ENCODE peak calls at places on chromosomes 2 and 18, in eight cellular contexts. X is tibial artery, M is PC-3, V is uterus, C is OCI-LY7, E is GM23338, G is upper lobe of right lung, T is heart left ventricle. L is an unnamed sample.
A peak's percentile ranks its signal among the peaks of the same experiment; 100 is the strongest.

GRCh38 chr2:147551331-147551730 is 293.5 kb upstream of the ACVR2A start:
- DNase-seq in X (no peak), M (no peak), V (no peak), C (no peak), E (no peak), G (no peak), T (no peak), L (no peak)

GRCh38 chr2:1665761-1666505 is 78.4 kb downstream of the PXDN start:
- DNase-seq in X (no peak), M (no peak), V (no peak), C (no peak), E (no peak), G (no peak), T (no peak), L (peak; percentile 24)

GRCh38 chr18:75483662-75484061 is 56.2 kb upstream of the SMIM21 start:
- DNase-seq in X (no peak), M (no peak), V (no peak), C (no peak), E (peak; percentile 29), G (no peak), T (no peak), L (no peak)

GRCh38 chr2:2805263-2805662 is 474.2 kb upstream of the MYT1L start:
- DNase-seq in X (no peak), M (no peak), V (no peak), C (no peak), E (no peak), G (no peak), T (no peak), L (no peak)

GRCh38 chr2:8611712-8612111 is 70.1 kb upstream of the ID2 start:
- DNase-seq in X (no peak), M (no peak), V (no peak), C (no peak), E (no peak), G (no peak), T (no peak), L (no peak)

GRCh38 chr2:164542584-164543021 is 78.7 kb downstream of the GRB14 start:
- DNase-seq in X (no peak), M (peak; percentile 54), V (no peak), C (no peak), E (no peak), G (no peak), T (no peak), L (no peak)

GRCh38 chr2:75403991-75404428 is 156.7 kb downstream of the EVA1A start:
- DNase-seq in X (no peak), M (peak; percentile 76), V (no peak), C (peak; percentile 59), E (peak; percentile 82), G (no peak), T (no peak), L (no peak)

GRCh38 chr2:67970542-67970941 is 92.3 kb downstream of the C1D start:
- DNase-seq in X (no peak), M (no peak), V (no peak), C (no peak), E (no peak), G (no peak), T (no peak), L (no peak)

GRCh38 chr2:98465456-98466201 is 21.0 kb downstream of the INPP4A start:
- DNase-seq in X (no peak), M (peak; percentile 39), V (peak; percentile 37), C (no peak), E (no peak), G (peak; percentile 87), T (peak; percentile 75), L (no peak)

GRCh38 chr18:55013086-55013485 is 53.8 kb upstream of the CCDC68 start:
- DNase-seq in X (no peak), M (no peak), V (no peak), C (no peak), E (no peak), G (no peak), T (no peak), L (no peak)

GRCh38 chr2:235518317-235519090 is 24.7 kb downstream of the AGAP1 start:
- DNase-seq in X (no peak), M (peak; percentile 64), V (no peak), C (no peak), E (no peak), G (no peak), T (no peak), L (no peak)

GRCh38 chr2:37809525-37809924 is 115.6 kb upstream of the RMDN2 start:
- DNase-seq in X (peak; percentile 72), M (peak; percentile 79), V (peak; percentile 44), C (no peak), E (peak; percentile 66), G (no peak), T (peak; percentile 36), L (peak; percentile 72)

GRCh38 chr18:54776282-54776977 is 51.8 kb upstream of the RAB27B start:
- DNase-seq in X (no peak), M (peak; percentile 97), V (no peak), C (no peak), E (no peak), G (no peak), T (no peak), L (no peak)

GRCh38 chr2:69366-70344 is 23.4 kb upstream of the FAM110C start:
- DNase-seq in X (no peak), M (peak; percentile 61), V (no peak), C (no peak), E (peak; percentile 28), G (no peak), T (no peak), L (peak; percentile 52)

GRCh38 chr18:79400091-79400590 is 4.4 kb downstream of the NFATC1 start:
- DNase-seq in X (peak; percentile 86), M (peak; percentile 20), V (peak; percentile 75), C (peak; percentile 70), E (no peak), G (peak; percentile 86), T (peak; percentile 84), L (peak; percentile 86)

GRCh38 chr2:130920417-130921030 is 83.8 kb downstream of the ARHGEF4 start:
- DNase-seq in X (peak; percentile 75), M (peak; percentile 87), V (no peak), C (peak; percentile 38), E (peak; percentile 93), G (no peak), T (peak; percentile 46), L (peak; percentile 97)

GRCh38 chr18:54626779-54627178 is 35.7 kb downstream of the DYNAP start:
- DNase-seq in X (no peak), M (no peak), V (no peak), C (no peak), E (no peak), G (no peak), T (no peak), L (peak; percentile 51)

DNA sequence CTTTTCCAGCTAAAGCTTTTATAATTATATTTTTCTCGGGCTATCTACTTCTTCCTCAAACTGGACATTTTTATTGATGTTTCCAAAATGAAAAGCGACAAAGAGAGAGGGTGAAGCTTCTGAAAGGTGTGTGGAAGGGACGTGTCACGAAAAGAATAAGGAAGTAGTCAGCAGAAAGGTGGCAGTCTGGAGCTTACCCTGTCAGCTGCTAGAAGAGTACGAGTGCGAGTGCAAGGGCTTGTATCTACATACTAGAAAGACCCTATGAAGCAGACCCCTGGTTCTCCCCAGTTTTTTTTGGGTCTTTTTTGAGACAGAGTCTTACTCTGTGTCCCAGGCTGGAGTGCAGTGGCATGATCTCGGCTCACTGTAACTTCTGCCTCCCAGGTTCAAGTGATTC is 14.6 kb downstream of the FHL2 start:
- DNase-seq in X (peak; percentile 28), M (no peak), V (no peak), C (no peak), E (no peak), G (no peak), T (no peak), L (no peak)
- TF ChIP-seq CTCF in X (no peak), M (no peak), V (no peak), C (no peak), E (peak; percentile 28), G (no peak), T (no peak), L (peak; percentile 23)

GRCh38 chr2:102357975-102358374 is 2.4 kb downstream of the IL18R1 start:
- DNase-seq in X (no peak), M (no peak), V (no peak), C (no peak), E (no peak), G (no peak), T (no peak), L (no peak)
- H3K4me1 ChIP-seq in X (no peaks in the 10 kb centered on the region), M (peaks cover 9% of the 10 kb centered on the region), V (no peaks in the 10 kb centered on the region), C (no peaks in the 10 kb centered on the region), E (no peaks in the 10 kb centered on the region), G (no peaks in the 10 kb centered on the region), T (no peaks in the 10 kb centered on the region), L (no peaks in the 10 kb centered on the region)

GRCh38 chr18:77250926-77251729 is 1.5 kb downstream of the GALR1 start:
- DNase-seq in X (no peak), M (no peak), V (no peak), C (no peak), E (peak; percentile 74), G (no peak), T (no peak), L (peak; percentile 82)

GRCh38 chr18:77250501-77250925 is 865 bp downstream of the GALR1 start:
- DNase-seq in X (no peak), M (no peak), V (no peak), C (no peak), E (peak; percentile 59), G (no peak), T (no peak), L (peak; percentile 74)

GRCh38 chr18:77254711-77255110 is 5.1 kb downstream of the GALR1 start:
- DNase-seq in X (no peak), M (no peak), V (no peak), C (no peak), E (peak; percentile 46), G (no peak), T (no peak), L (peak; percentile 58)

GRCh38 chr18:77251730-77252050 is 2.0 kb downstream of the GALR1 start:
- DNase-seq in X (no peak), M (no peak), V (no peak), C (no peak), E (peak; percentile 55), G (no peak), T (no peak), L (peak; percentile 46)

GRCh38 chr18:77255426-77256105 is 5.9 kb downstream of the GALR1 start:
- DNase-seq in X (no peak), M (no peak), V (no peak), C (no peak), E (no peak), G (no peak), T (no peak), L (no peak)
- TF ChIP-seq CTCF in X (no peak), M (no peak), V (no peak), C (no peak), E (no peak), G (no peak), T (no peak), L (no peak)

DNA sequence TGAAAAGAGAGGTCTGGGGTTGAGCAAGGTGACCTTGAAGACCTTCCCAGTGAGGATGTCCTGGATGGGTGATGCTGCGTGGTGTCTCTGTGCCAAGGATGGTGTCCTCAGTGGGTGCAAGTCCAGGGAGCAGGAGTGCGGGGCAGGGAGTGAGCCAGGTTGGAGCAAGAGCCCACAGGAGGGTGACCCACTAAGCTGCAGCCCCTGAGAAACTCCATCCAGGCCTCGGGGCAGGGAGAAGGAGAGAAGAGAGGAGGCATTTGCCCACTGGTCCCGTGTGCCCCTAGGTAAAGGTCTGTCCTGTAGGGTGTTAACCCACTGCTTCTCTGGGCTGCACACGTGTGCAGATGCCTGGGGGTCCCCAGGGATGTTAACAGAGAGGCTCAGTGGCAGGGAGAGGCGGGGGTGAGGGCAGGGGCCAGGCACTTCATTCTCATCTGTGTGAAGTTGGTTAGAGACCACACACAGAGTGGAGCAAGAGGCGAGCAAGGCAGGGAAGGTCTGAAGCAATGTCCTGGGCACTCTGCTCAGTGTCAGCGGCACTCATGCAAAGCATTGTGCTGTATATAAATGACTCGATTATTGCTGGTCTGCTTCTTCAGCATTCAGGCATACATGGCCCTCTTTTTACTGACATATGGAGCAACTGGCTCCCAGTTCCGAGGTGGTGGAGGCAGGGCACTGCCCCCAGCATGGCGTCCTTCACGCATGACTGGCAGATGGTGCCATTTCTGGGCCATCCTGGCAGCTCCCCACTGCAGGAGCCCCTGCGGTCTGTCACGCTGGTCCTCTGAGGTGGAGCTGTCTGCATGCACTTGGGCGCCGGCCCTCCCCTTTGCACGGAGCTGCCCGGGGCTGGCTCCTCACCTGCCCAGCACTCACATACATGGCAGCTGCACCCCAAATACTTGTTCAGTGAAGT is 117.2 kb upstream of the HS6ST1 start:
- DNase-seq in X (peak; percentile 33), M (no peak), V (peak; percentile 5), C (peak; percentile 4), E (no peak), G (peak; percentile 50), T (no peak), L (peak; percentile 22)
- H3K4me1 ChIP-seq in X (no peaks in the 10 kb centered on the region), M (no peaks in the 10 kb centered on the region), V (no peaks in the 10 kb centered on the region), C (no peaks in the 10 kb centered on the region), E (no peaks in the 10 kb centered on the region), G (no peaks in the 10 kb centered on the region), T (no peaks in the 10 kb centered on the region), L (no peaks in the 10 kb centered on the region)